ENCODE peak calls at places on chromosomes 13 and 19, in five cellular contexts. X, S, H, F and W are unnamed samples.

GRCh38 chr19:47619763-47620162 is 10.8 kb downstream of the BICRA start:
- DNase-seq in F (no peak), X (no peak), H (no peak), S (no peak), W (no peak)

GRCh38 chr19:55563261-55563690 is 17.4 kb downstream of the ZNF579 start:
- DNase-seq in F (no peak), X (no peak), H (no peak), S (peak; percentile 7), W (peak; percentile 17)

GRCh38 chr19:45153339-45154063 is 7.3 kb downstream of the NKPD1 start:
- DNase-seq in H (peak; percentile 56), F (peak; percentile 46), X (peak; percentile 68), S (no peak), W (no peak)

GRCh38 chr13:106517151-106517847 is 18.2 kb downstream of the EFNB2 start:
- DNase-seq in H (no peak), X (no peak), F (no peak), S (no peak), W (no peak)

GRCh38 chr19:38395381-38396127 is 7.1 kb downstream of the SPRED3 start:
- DNase-seq in X (no peak), S (no peak), F (no peak), H (no peak), W (no peak)

GRCh38 chr19:44992336-44993163 is 8.7 kb upstream of the RELB start:
- DNase-seq in S (no peak), F (no peak), H (no peak), X (no peak), W (no peak)

GRCh38 chr19:14772467-14772866 is 5.9 kb downstream of the ADGRE2 start:
- DNase-seq in F (no peak), H (no peak), X (no peak), S (no peak), W (no peak)

GRCh38 chr13:110714798-110715394 is 1.4 kb downstream of the ING1 start:
- DNase-seq in X (peak; percentile 80), F (peak; percentile 79), H (peak; percentile 34), S (peak; percentile 29), W (no peak)